ENCODE peak calls at places on chromosomes 6 and 20, in nine cellular contexts. J is body of pancreas; R is ovary; F is CD8-positive, alpha-beta memory T cell; M is mesenchymal stem cell; B is esophagus squamous epithelium; Q is mesendoderm; L is tibial artery; Y is mammary epithelial cell. Z is an unnamed sample.

GRCh38 chr6:15327271-15327670 is 81.4 kb downstream of the JARID2 start:
- DNase-seq in Q (no peak), F (no peak), L (no peak), R (no peak), B (no peak), J (no peak), M (no peak), Y (no peak), Z (peak; percentile 13)

GRCh38 chr20:7585126-7585679 is 355.1 kb downstream of the HAO1 start:
- DNase-seq in L (no peak), R (no peak), B (no peak), J (no peak), F (no peak), M (no peak), Q (no peak), Y (peak; percentile 31), Z (no peak)

GRCh38 chr6:164230259-164230658 is 815.7 kb downstream of the QKI start:
- DNase-seq in Q (no peak), M (no peak), F (no peak), J (no peak), B (no peak), R (no peak), L (no peak), Y (no peak), Z (no peak)

GRCh38 chr6:111918825-111919224 is 45.6 kb upstream of the FYN start:
- DNase-seq in Q (no peak), R (no peak), L (no peak), M (no peak), Y (no peak), J (no peak), B (no peak), F (no peak), Z (no peak)

GRCh38 chr20:35517125-35517524 is 12.3 kb downstream of the C20orf173 start:
- DNase-seq in M (no peak), F (no peak), B (no peak), R (no peak), Y (no peak), L (no peak), J (no peak), Q (no peak), Z (no peak)

GRCh38 chr6:82205793-82206425 is 41.6 kb downstream of the IBTK start:
- DNase-seq in Y (no peak), Q (peak; percentile 25), R (no peak), L (no peak), B (no peak), F (no peak), J (no peak), M (peak; percentile 81), Z (no peak)

GRCh38 chr20:23147964-23148720 is 62.0 kb upstream of the CD93 start:
- DNase-seq in Y (peak; percentile 72), M (peak; percentile 98), F (no peak), L (peak; percentile 87), B (no peak), R (no peak), Q (no peak), J (no peak), Z (no peak)

GRCh38 chr6:7156666-7157278 is 49.0 kb downstream of the RREB1 start:
- DNase-seq in B (no peak), M (peak; percentile 49), Y (no peak), J (no peak), F (no peak), Q (no peak), R (no peak), L (no peak), Z (no peak)

GRCh38 chr20:38222923-38223742 is 37.4 kb downstream of the KIAA1755 start:
- DNase-seq in Q (no peak), R (no peak), J (no peak), Y (no peak), F (no peak), L (peak; percentile 12), M (no peak), B (no peak), Z (no peak)

GRCh38 chr20:38864662-38865061 is 59.2 kb downstream of the PPP1R16B start:
- DNase-seq in B (no peak), R (no peak), Q (no peak), Y (no peak), M (no peak), L (no peak), F (no peak), J (no peak), Z (no peak)

GRCh38 chr20:43800186-43800585 is 73.4 kb upstream of the GTSF1L start:
- DNase-seq in Y (no peak), B (no peak), L (no peak), Q (no peak), M (no peak), R (no peak), F (no peak), J (no peak), Z (no peak)

GRCh38 chr6:43933111-43933885 is 163.3 kb downstream of the VEGFA start:
- DNase-seq in R (no peak), J (no peak), B (no peak), Q (no peak), M (peak; percentile 78), L (no peak), Y (no peak), F (no peak), Z (no peak)

GRCh38 chr6:21281366-21281765 is 312.2 kb upstream of the SOX4 start:
- DNase-seq in R (no peak), Y (no peak), Q (no peak), B (no peak), F (no peak), M (peak; percentile 18), L (no peak), J (no peak), Z (no peak)

GRCh38 chr6:43253401-43253800 is 10.1 kb downstream of the TTBK1 start:
- DNase-seq in M (no peak), B (no peak), Y (no peak), R (no peak), Q (no peak), L (no peak), F (no peak), J (no peak), Z (no peak)

GRCh38 chr6:82353848-82354247 is 9.8 kb upstream of the TPBG start:
- DNase-seq in Q (no peak), J (no peak), B (no peak), F (no peak), M (no peak), Y (no peak), R (no peak), L (no peak), Z (no peak)

GRCh38 chr6:145813285-145814034 is 1.1 kb downstream of the FBXO30 start:
- DNase-seq in R (no peak), F (no peak), M (peak; percentile 69), Q (peak; percentile 37), J (no peak), B (no peak), Y (peak; percentile 68), L (no peak), Z (no peak)

DNA sequence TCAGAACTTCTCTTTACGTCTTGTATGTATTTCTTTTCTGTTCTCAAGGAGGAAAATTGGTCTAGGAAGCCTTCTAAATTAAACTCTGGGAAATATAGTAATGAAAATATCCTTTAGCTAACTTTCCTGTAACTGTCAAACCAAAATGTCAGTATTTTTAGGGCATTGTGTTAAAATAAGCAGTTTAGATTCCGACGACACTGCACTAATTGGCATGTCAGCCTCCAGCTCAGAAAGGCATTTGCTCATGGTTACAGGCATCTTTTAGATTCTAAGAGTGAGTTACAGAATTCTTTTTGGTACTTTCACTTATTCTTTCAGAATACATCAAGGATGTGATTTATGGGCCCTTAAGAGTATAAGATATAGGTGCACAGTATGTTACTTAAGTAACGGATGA is 26.1 kb upstream of the VAPB start:
- DNase-seq in R (no peak), J (no peak), Y (no peak), F (no peak), L (no peak), B (no peak), Q (no peak), M (no peak), Z (no peak)
- H3K36me3 ChIP-seq in R (no peaks in the 10 kb centered on the region), J (peaks cover 8% of the 10 kb centered on the region), Y (peaks cover 14% of the 10 kb centered on the region), F (peaks cover 7% of the 10 kb centered on the region), L (peaks cover 20% of the 10 kb centered on the region), B (no peaks in the 10 kb centered on the region), Q (no peaks in the 10 kb centered on the region), M (peaks cover 15% of the 10 kb centered on the region), Z (peaks cover 4% of the 10 kb centered on the region)

DNA sequence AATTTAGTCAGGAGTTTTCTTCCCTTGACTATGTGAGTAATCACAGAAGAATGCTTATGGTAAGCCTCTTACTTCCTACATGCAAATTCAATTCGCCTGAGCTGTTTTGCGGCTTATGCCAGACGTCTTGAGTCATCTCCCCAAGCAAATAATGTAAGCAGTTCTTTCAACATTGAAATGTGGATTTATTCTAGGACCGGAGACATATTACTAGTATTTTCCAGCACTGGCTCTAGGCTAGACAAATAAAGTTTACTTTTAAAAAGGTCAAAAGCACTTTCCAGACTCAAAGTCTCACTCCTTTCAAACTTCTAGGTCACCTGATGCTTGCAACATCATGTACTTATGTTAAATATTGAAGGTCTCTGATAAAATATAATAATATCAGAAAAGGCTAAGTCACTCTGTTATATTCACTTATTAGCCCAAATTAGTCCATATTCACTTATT is 38.1 kb upstream of the NOX3 start:
- DNase-seq in L (peak; percentile 80), Y (peak; percentile 95), F (no peak), R (peak; percentile 36), B (no peak), J (peak; percentile 27), Q (peak; percentile 91), M (peak; percentile 99), Z (no peak)
- H3K27ac ChIP-seq in L (peak overlapping the region; percentile 80), Y (peak overlapping the region; percentile 85), F (no peak overlapping the region), R (peak overlapping the region; percentile 82), B (peak overlapping the region; percentile 76), J (no peak overlapping the region), Q (no peak overlapping the region), M (peak overlapping the region; percentile 83), Z (no peak overlapping the region)

GRCh38 chr20:3763691-3764601 is 3.6 kb downstream of the ADISSP start:
- DNase-seq in L (no peak), B (no peak), J (no peak), M (no peak), R (no peak), Y (no peak), F (no peak), Q (no peak), Z (no peak)

GRCh38 chr20:3764659-3765058 is 2.9 kb downstream of the ADISSP start:
- DNase-seq in R (no peak), F (no peak), J (no peak), Q (no peak), Y (no peak), B (no peak), M (no peak), L (no peak), Z (no peak)

GRCh38 chr20:3766381-3766780 is 1.2 kb downstream of the ADISSP start:
- DNase-seq in R (no peak), F (no peak), L (no peak), Q (no peak), J (no peak), B (no peak), M (no peak), Y (no peak), Z (no peak)

GRCh38 chr20:3766832-3767433 is 620 bp downstream of the ADISSP start:
- DNase-seq in R (peak; percentile 57), F (no peak), B (no peak), M (peak; percentile 12), L (no peak), Q (no peak), J (no peak), Y (no peak), Z (peak; percentile 54)

GRCh38 chr20:3765171-3765887 is 2.2 kb downstream of the ADISSP start:
- DNase-seq in B (no peak), M (no peak), Q (no peak), Y (no peak), J (no peak), L (no peak), F (no peak), R (no peak), Z (no peak)
- H3K36me3 ChIP-seq in B (no peaks in the 10 kb centered on the region), M (no peaks in the 10 kb centered on the region), Q (no peaks in the 10 kb centered on the region), Y (peaks cover 2% of the 10 kb centered on the region), J (no peaks in the 10 kb centered on the region), L (no peaks in the 10 kb centered on the region), F (no peaks in the 10 kb centered on the region), R (no peaks in the 10 kb centered on the region), Z (no peaks in the 10 kb centered on the region)

GRCh38 chr6:39169448-39170344 is 54.7 kb upstream of the SAYSD1 start:
- DNase-seq in J (peak; percentile 86), R (no peak), F (no peak), Y (peak; percentile 6), B (no peak), L (no peak), Q (no peak), M (no peak), Z (no peak)
- H3K27ac ChIP-seq in J (peak overlapping the region; percentile 85), R (no peak overlapping the region), F (no peak overlapping the region), Y (no peak overlapping the region), B (peak overlapping the region; percentile 22), L (no peak overlapping the region), Q (no peak overlapping the region), M (no peak overlapping the region), Z (no peak overlapping the region)